ENCODE peak calls at places on chromosomes 4 and X, in six cellular contexts. One of them, this sample, is unnamed. For H3K9me3, the result is how much of the 10 kb centered on the place peaks cover.

GRCh38 chr4:52877006-52877405 is 14.9 kb downstream of the RASL11B start:
- DNase-seq in SK-N-SH: no peak
- DNase-seq in HCT116: no peak
- DNase-seq in H1: no peak
- DNase-seq in HepG2: no peak
- DNase-seq in K562: no peak
- DNase-seq in this sample: no peak

GRCh38 chr4:125101706-125102105 is 213.0 kb upstream of the FAT4 start:
- DNase-seq in SK-N-SH: no peak
- DNase-seq in K562: no peak
- DNase-seq in HCT116: no peak
- DNase-seq in H1: no peak
- DNase-seq in HepG2: no peak
- DNase-seq in this sample: no peak

GRCh38 chrX:130994671-130995070 is 63.5 kb upstream of the ARHGAP36 start:
- DNase-seq in SK-N-SH: peak
- DNase-seq in HCT116: no peak
- DNase-seq in H1: no peak
- DNase-seq in K562: peak
- DNase-seq in HepG2: no peak
- DNase-seq in this sample: no peak

GRCh38 chr4:10348241-10348640 is 109.0 kb downstream of the ZNF518B start:
- DNase-seq in SK-N-SH: no peak
- DNase-seq in HCT116: no peak
- DNase-seq in HepG2: no peak
- DNase-seq in H1: no peak
- DNase-seq in K562: no peak
- DNase-seq in this sample: no peak

GRCh38 chr4:173571620-173572019 is 41.6 kb upstream of the HAND2 start:
- DNase-seq in H1: no peak
- DNase-seq in SK-N-SH: no peak
- DNase-seq in K562: no peak
- DNase-seq in HCT116: no peak
- DNase-seq in HepG2: no peak
- DNase-seq in this sample: no peak

GRCh38 chr4:629636-629915 is 4.2 kb downstream of the PDE6B start:
- DNase-seq in SK-N-SH: peak
- DNase-seq in HepG2: no peak
- DNase-seq in K562: no peak
- DNase-seq in H1: no peak
- DNase-seq in HCT116: no peak
- DNase-seq in this sample: no peak

GRCh38 chrX:70049925-70050324 is at the start of gene AWAT2:
- DNase-seq in SK-N-SH: no peak
- DNase-seq in HCT116: no peak
- DNase-seq in HepG2: no peak
- DNase-seq in K562: no peak
- DNase-seq in H1: no peak
- DNase-seq in this sample: no peak

GRCh38 chr4:142567199-142567598 is 278.9 kb downstream of the INPP4B start:
- DNase-seq in SK-N-SH: no peak
- DNase-seq in HCT116: peak
- DNase-seq in K562: no peak
- DNase-seq in HepG2: no peak
- DNase-seq in H1: peak
- DNase-seq in this sample: no peak

GRCh38 chrX:138914751-138915150 is 203.2 kb upstream of the FGF13 start:
- DNase-seq in K562: no peak
- DNase-seq in H1: no peak
- DNase-seq in SK-N-SH: no peak
- DNase-seq in HepG2: no peak
- DNase-seq in HCT116: no peak
- DNase-seq in this sample: no peak

GRCh38 chrX:77689376-77689775 is 96.6 kb downstream of the ATRX start:
- DNase-seq in H1: no peak
- DNase-seq in K562: no peak
- DNase-seq in SK-N-SH: no peak
- DNase-seq in HepG2: no peak
- DNase-seq in HCT116: no peak
- DNase-seq in this sample: no peak

GRCh38 chrX:15142084-15142715 is 127.7 kb downstream of the ASB9 start:
- DNase-seq in SK-N-SH: no peak
- DNase-seq in K562: no peak
- DNase-seq in H1: no peak
- DNase-seq in HCT116: no peak
- DNase-seq in HepG2: peak
- DNase-seq in this sample: no peak

GRCh38 chr4:107279729-107280128 is 243.6 kb upstream of the DKK2 start:
- DNase-seq in K562: no peak
- DNase-seq in H1: no peak
- DNase-seq in HepG2: peak
- DNase-seq in SK-N-SH: no peak
- DNase-seq in HCT116: no peak
- DNase-seq in this sample: no peak

GRCh38 chr4:126106658-126107057 is 791.9 kb downstream of the FAT4 start:
- DNase-seq in SK-N-SH: no peak
- DNase-seq in HCT116: peak
- DNase-seq in H1: no peak
- DNase-seq in HepG2: peak
- DNase-seq in K562: peak
- DNase-seq in this sample: peak

GRCh38 chr4:143352052-143352451 is 15.4 kb downstream of the GAB1 start:
- DNase-seq in H1: no peak
- DNase-seq in SK-N-SH: peak
- DNase-seq in HCT116: no peak
- DNase-seq in HepG2: no peak
- DNase-seq in K562: no peak
- DNase-seq in this sample: no peak

GRCh38 chr4:3368841-3369760 is 72.7 kb upstream of the HGFAC start:
- DNase-seq in HCT116: no peak
- DNase-seq in H1: no peak
- DNase-seq in K562: no peak
- DNase-seq in HepG2: no peak
- DNase-seq in SK-N-SH: peak
- DNase-seq in this sample: no peak

GRCh38 chr4:4386296-4386735 is 586 bp upstream of the NSG1 start:
- DNase-seq in HCT116: no peak
- DNase-seq in K562: no peak
- DNase-seq in H1: no peak
- DNase-seq in SK-N-SH: peak
- DNase-seq in HepG2: no peak
- DNase-seq in this sample: no peak

GRCh38 chr4:104352211-104352610 is 142.5 kb downstream of the CXXC4 start:
- DNase-seq in H1: no peak
- DNase-seq in K562: no peak
- DNase-seq in HepG2: peak
- DNase-seq in HCT116: no peak
- DNase-seq in SK-N-SH: no peak
- DNase-seq in this sample: peak

GRCh38 chr4:87092389-87093141 is 127.9 kb downstream of the KLHL8 start:
- DNase-seq in HCT116: peak
- DNase-seq in HepG2: peak
- DNase-seq in SK-N-SH: peak
- DNase-seq in K562: peak
- DNase-seq in H1: no peak
- DNase-seq in this sample: no peak

GRCh38 chr4:20126906-20127305 is 124.8 kb upstream of the SLIT2 start:
- DNase-seq in K562: no peak
- DNase-seq in H1: no peak
- DNase-seq in HepG2: no peak
- DNase-seq in HCT116: no peak
- DNase-seq in SK-N-SH: no peak
- DNase-seq in this sample: no peak

GRCh38 chrX:11881485-11882170 is 123.6 kb downstream of the MSL3 start:
- DNase-seq in SK-N-SH: no peak
- DNase-seq in K562: no peak
- DNase-seq in HCT116: no peak
- DNase-seq in HepG2: no peak
- DNase-seq in H1: no peak
- DNase-seq in this sample: no peak

GRCh38 chr4:104064650-104065577 is 345.1 kb upstream of the TACR3 start:
- DNase-seq in H1: peak
- DNase-seq in HepG2: peak
- DNase-seq in K562: peak
- DNase-seq in SK-N-SH: peak
- DNase-seq in HCT116: peak
- DNase-seq in this sample: peak

GRCh38 chr4:86033171-86033570 is 326.7 kb downstream of the MAPK10 start:
- DNase-seq in K562: no peak
- DNase-seq in HCT116: no peak
- DNase-seq in HepG2: no peak
- DNase-seq in SK-N-SH: no peak
- DNase-seq in H1: no peak
- DNase-seq in this sample: no peak

GRCh38 chr4:146465628-146466027 is 56.1 kb downstream of the SLC10A7 start:
- DNase-seq in K562: no peak
- DNase-seq in HepG2: no peak
- DNase-seq in H1: no peak
- DNase-seq in SK-N-SH: no peak
- DNase-seq in HCT116: no peak
- DNase-seq in this sample: no peak

GRCh38 chr4:24743931-24744330 is 51.4 kb upstream of the SOD3 start:
- DNase-seq in H1: no peak
- DNase-seq in K562: no peak
- DNase-seq in HCT116: no peak
- DNase-seq in SK-N-SH: no peak
- DNase-seq in HepG2: no peak
- DNase-seq in this sample: peak

GRCh38 chrX:151225843-151226242 is 49.5 kb downstream of the GPR50 start:
- DNase-seq in HCT116: no peak
- DNase-seq in H1: no peak
- DNase-seq in HepG2: no peak
- DNase-seq in K562: no peak
- DNase-seq in SK-N-SH: no peak
- DNase-seq in this sample: no peak

GRCh38 chr4:53479731-53480525 is 102.5 kb downstream of the FIP1L1 start:
- DNase-seq in SK-N-SH: no peak
- DNase-seq in K562: no peak
- DNase-seq in HCT116: no peak
- DNase-seq in HepG2: no peak
- DNase-seq in H1: no peak
- DNase-seq in this sample: no peak

DNA sequence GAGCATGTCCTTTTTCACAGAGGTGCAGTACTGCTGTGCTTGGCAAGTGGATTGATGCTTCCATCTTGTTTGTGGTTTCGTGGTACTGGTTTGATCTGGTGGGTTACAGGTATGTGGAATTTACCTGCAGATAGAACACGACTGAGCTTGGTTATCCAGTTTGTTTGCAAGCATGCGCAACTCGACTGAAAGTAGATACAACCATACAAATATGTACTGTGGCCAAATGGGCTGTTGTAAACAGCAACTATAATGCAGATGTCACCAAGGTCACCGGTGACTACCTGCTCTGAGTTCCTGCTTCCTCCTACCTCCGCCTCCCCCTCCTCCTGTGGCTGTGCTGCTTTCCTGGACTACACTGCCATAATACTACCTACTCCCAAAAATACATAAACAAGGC is 12.4 kb downstream of the CWH43 start:
- DNase-seq in SK-N-SH: no peak
- DNase-seq in HCT116: no peak
- DNase-seq in H1: no peak
- DNase-seq in HepG2: no peak
- DNase-seq in K562: no peak
- DNase-seq in this sample: no peak
- H3K9me3 ChIP-seq in SK-N-SH: under half
- H3K9me3 ChIP-seq in HCT116: under half
- H3K9me3 ChIP-seq in H1: half or more
- H3K9me3 ChIP-seq in HepG2: under half
- H3K9me3 ChIP-seq in K562: under half
- H3K9me3 ChIP-seq in this sample: under half

GRCh38 chr4:113559947-113560346 is 201.6 kb downstream of the CAMK2D start:
- DNase-seq in HepG2: no peak
- DNase-seq in SK-N-SH: no peak
- DNase-seq in K562: no peak
- DNase-seq in HCT116: no peak
- DNase-seq in H1: no peak
- DNase-seq in this sample: peak

GRCh38 chr4:113553082-113553481 is 208.5 kb downstream of the CAMK2D start:
- DNase-seq in SK-N-SH: no peak
- DNase-seq in HCT116: no peak
- DNase-seq in H1: no peak
- DNase-seq in K562: no peak
- DNase-seq in HepG2: no peak
- DNase-seq in this sample: no peak

GRCh38 chr4:113560579-113560978 is 201.0 kb downstream of the CAMK2D start:
- DNase-seq in H1: no peak
- DNase-seq in SK-N-SH: no peak
- DNase-seq in HCT116: no peak
- DNase-seq in HepG2: no peak
- DNase-seq in K562: no peak
- DNase-seq in this sample: no peak

GRCh38 chr4:113556382-113557134 is 205.0 kb downstream of the CAMK2D start:
- DNase-seq in K562: no peak
- DNase-seq in SK-N-SH: no peak
- DNase-seq in HCT116: no peak
- DNase-seq in HepG2: no peak
- DNase-seq in H1: no peak
- DNase-seq in this sample: no peak

DNA sequence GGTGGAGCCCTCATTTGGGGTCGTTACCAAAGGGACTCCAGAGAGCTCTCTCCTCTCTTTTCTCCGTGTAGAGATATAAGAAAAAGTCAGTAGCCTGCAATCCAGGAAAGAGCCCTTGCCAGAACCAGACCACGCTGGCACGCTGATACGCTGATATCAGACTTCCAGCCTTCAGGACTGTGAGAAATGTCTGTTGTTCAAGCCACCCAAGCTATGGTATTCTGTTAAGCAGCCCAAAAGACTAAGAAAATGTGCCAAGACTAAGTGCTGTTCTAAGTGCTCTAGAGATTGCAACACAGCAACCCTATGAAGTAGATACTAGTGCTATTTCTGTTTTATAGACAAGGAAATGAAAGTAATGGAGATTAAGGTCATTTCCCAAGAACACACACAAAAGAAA is 205.7 kb downstream of the CAMK2D start:
- DNase-seq in K562: no peak
- DNase-seq in SK-N-SH: no peak
- DNase-seq in HepG2: no peak
- DNase-seq in HCT116: no peak
- DNase-seq in H1: no peak
- DNase-seq in this sample: no peak
- TF ChIP-seq YY1 in K562: no peak
- TF ChIP-seq YY1 in SK-N-SH: no peak
- TF ChIP-seq YY1 in HepG2: no peak
- TF ChIP-seq YY1 in HCT116: no peak
- TF ChIP-seq YY1 in H1: no peak
- TF ChIP-seq YY1 in this sample: no peak

GRCh38 chr4:73303711-73304110 is 45.1 kb upstream of the ANKRD17 start:
- DNase-seq in SK-N-SH: no peak
- DNase-seq in K562: no peak
- DNase-seq in HepG2: no peak
- DNase-seq in HCT116: no peak
- DNase-seq in H1: no peak
- DNase-seq in this sample: no peak

GRCh38 chr4:73299548-73300280 is 41.1 kb upstream of the ANKRD17 start:
- DNase-seq in K562: no peak
- DNase-seq in HepG2: no peak
- DNase-seq in H1: no peak
- DNase-seq in SK-N-SH: no peak
- DNase-seq in HCT116: no peak
- DNase-seq in this sample: no peak
- H3K9me3 ChIP-seq in K562: under half
- H3K9me3 ChIP-seq in HepG2: under half
- H3K9me3 ChIP-seq in H1: under half
- H3K9me3 ChIP-seq in SK-N-SH: under half
- H3K9me3 ChIP-seq in HCT116: under half
- H3K9me3 ChIP-seq in this sample: under half

GRCh38 chrX:107563851-107564250 is 64.5 kb upstream of the PRPS1 start:
- DNase-seq in H1: no peak
- DNase-seq in HepG2: no peak
- DNase-seq in HCT116: no peak
- DNase-seq in K562: no peak
- DNase-seq in SK-N-SH: no peak
- DNase-seq in this sample: no peak
- TF ChIP-seq YY1 in H1: no peak
- TF ChIP-seq YY1 in HepG2: no peak
- TF ChIP-seq YY1 in HCT116: no peak
- TF ChIP-seq YY1 in K562: no peak
- TF ChIP-seq YY1 in SK-N-SH: no peak
- TF ChIP-seq YY1 in this sample: no peak

This sample was measured in NT2/D1.